ENCODE peak calls at places on chromosomes 7 and 10, in five cellular contexts. One of them, this sample, is unnamed.

GRCh38 chr10:69362471-69362954 is 54.2 kb downstream of the TACR2 start:
- DNase-seq in stimulated activated CD8-positive, alpha-beta memory T cell treated with anti-CD3 and anti-CD28 coated beads, Interleukin-12 subunit alpha, Interleukin-12 subunit beta, amount 100 ng/mL, for 1 hour: no peak
- DNase-seq in fibroblast of mammary gland: peak
- DNase-seq in KBM-7: no peak
- DNase-seq in cardiac fibroblast: peak
- DNase-seq in this sample: no peak

GRCh38 chr7:130490287-130490686 is 1.6 kb upstream of the MEST start:
- DNase-seq in KBM-7: no peak
- DNase-seq in cardiac fibroblast: no peak
- DNase-seq in stimulated activated CD8-positive, alpha-beta memory T cell treated with anti-CD3 and anti-CD28 coated beads, Interleukin-12 subunit alpha, Interleukin-12 subunit beta, amount 100 ng/mL, for 1 hour: no peak
- DNase-seq in fibroblast of mammary gland: no peak
- DNase-seq in this sample: no peak

GRCh38 chr7:88289505-88290129 is 17.1 kb downstream of the STEAP4 start:
- DNase-seq in cardiac fibroblast: no peak
- DNase-seq in KBM-7: no peak
- DNase-seq in stimulated activated CD8-positive, alpha-beta memory T cell treated with anti-CD3 and anti-CD28 coated beads, Interleukin-12 subunit alpha, Interleukin-12 subunit beta, amount 100 ng/mL, for 1 hour: no peak
- DNase-seq in fibroblast of mammary gland: peak
- DNase-seq in this sample: no peak

GRCh38 chr10:129773359-129773990 is 190.6 kb downstream of the EBF3 start:
- DNase-seq in stimulated activated CD8-positive, alpha-beta memory T cell treated with anti-CD3 and anti-CD28 coated beads, Interleukin-12 subunit alpha, Interleukin-12 subunit beta, amount 100 ng/mL, for 1 hour: no peak
- DNase-seq in cardiac fibroblast: no peak
- DNase-seq in KBM-7: no peak
- DNase-seq in fibroblast of mammary gland: no peak
- DNase-seq in this sample: no peak

GRCh38 chr10:49354593-49354992 is 41.3 kb downstream of the DRGX start:
- DNase-seq in cardiac fibroblast: no peak
- DNase-seq in KBM-7: no peak
- DNase-seq in stimulated activated CD8-positive, alpha-beta memory T cell treated with anti-CD3 and anti-CD28 coated beads, Interleukin-12 subunit alpha, Interleukin-12 subunit beta, amount 100 ng/mL, for 1 hour: no peak
- DNase-seq in fibroblast of mammary gland: no peak
- DNase-seq in this sample: no peak

GRCh38 chr10:61195219-61195618 is 251.2 kb upstream of the RHOBTB1 start:
- DNase-seq in KBM-7: no peak
- DNase-seq in fibroblast of mammary gland: no peak
- DNase-seq in stimulated activated CD8-positive, alpha-beta memory T cell treated with anti-CD3 and anti-CD28 coated beads, Interleukin-12 subunit alpha, Interleukin-12 subunit beta, amount 100 ng/mL, for 1 hour: no peak
- DNase-seq in cardiac fibroblast: no peak
- DNase-seq in this sample: no peak

GRCh38 chr10:16967866-16968721 is 150.9 kb upstream of the RSU1 start:
- DNase-seq in cardiac fibroblast: peak
- DNase-seq in fibroblast of mammary gland: peak
- DNase-seq in KBM-7: no peak
- DNase-seq in stimulated activated CD8-positive, alpha-beta memory T cell treated with anti-CD3 and anti-CD28 coated beads, Interleukin-12 subunit alpha, Interleukin-12 subunit beta, amount 100 ng/mL, for 1 hour: no peak
- DNase-seq in this sample: no peak

GRCh38 chr7:73364006-73364728 is 36.2 kb downstream of the FKBP6 start:
- DNase-seq in KBM-7: no peak
- DNase-seq in fibroblast of mammary gland: no peak
- DNase-seq in stimulated activated CD8-positive, alpha-beta memory T cell treated with anti-CD3 and anti-CD28 coated beads, Interleukin-12 subunit alpha, Interleukin-12 subunit beta, amount 100 ng/mL, for 1 hour: no peak
- DNase-seq in cardiac fibroblast: no peak
- DNase-seq in this sample: no peak

GRCh38 chr7:114264029-114264428 is 150.6 kb upstream of the FOXP2 start:
- DNase-seq in stimulated activated CD8-positive, alpha-beta memory T cell treated with anti-CD3 and anti-CD28 coated beads, Interleukin-12 subunit alpha, Interleukin-12 subunit beta, amount 100 ng/mL, for 1 hour: no peak
- DNase-seq in fibroblast of mammary gland: peak
- DNase-seq in cardiac fibroblast: no peak
- DNase-seq in KBM-7: no peak
- DNase-seq in this sample: no peak

GRCh38 chr7:94330474-94331027 is 64.1 kb upstream of the COL1A2 start:
- DNase-seq in fibroblast of mammary gland: no peak
- DNase-seq in cardiac fibroblast: no peak
- DNase-seq in stimulated activated CD8-positive, alpha-beta memory T cell treated with anti-CD3 and anti-CD28 coated beads, Interleukin-12 subunit alpha, Interleukin-12 subunit beta, amount 100 ng/mL, for 1 hour: no peak
- DNase-seq in KBM-7: no peak
- DNase-seq in this sample: no peak

GRCh38 chr10:3850999-3851937 is 66.3 kb upstream of the KLF6 start:
- DNase-seq in KBM-7: peak
- DNase-seq in stimulated activated CD8-positive, alpha-beta memory T cell treated with anti-CD3 and anti-CD28 coated beads, Interleukin-12 subunit alpha, Interleukin-12 subunit beta, amount 100 ng/mL, for 1 hour: no peak
- DNase-seq in cardiac fibroblast: peak
- DNase-seq in fibroblast of mammary gland: peak
- DNase-seq in this sample: no peak

GRCh38 chr10:13894412-13895093 is 307.8 kb downstream of the PRPF18 start:
- DNase-seq in stimulated activated CD8-positive, alpha-beta memory T cell treated with anti-CD3 and anti-CD28 coated beads, Interleukin-12 subunit alpha, Interleukin-12 subunit beta, amount 100 ng/mL, for 1 hour: no peak
- DNase-seq in fibroblast of mammary gland: peak
- DNase-seq in KBM-7: no peak
- DNase-seq in cardiac fibroblast: peak
- DNase-seq in this sample: no peak

GRCh38 chr10:119459681-119460340 is 82.7 kb downstream of the RGS10 start:
- DNase-seq in KBM-7: no peak
- DNase-seq in fibroblast of mammary gland: no peak
- DNase-seq in cardiac fibroblast: no peak
- DNase-seq in stimulated activated CD8-positive, alpha-beta memory T cell treated with anti-CD3 and anti-CD28 coated beads, Interleukin-12 subunit alpha, Interleukin-12 subunit beta, amount 100 ng/mL, for 1 hour: no peak
- DNase-seq in this sample: no peak

GRCh38 chr7:26959290-26959689 is 94.9 kb upstream of the SKAP2 start:
- DNase-seq in fibroblast of mammary gland: peak
- DNase-seq in cardiac fibroblast: no peak
- DNase-seq in KBM-7: no peak
- DNase-seq in stimulated activated CD8-positive, alpha-beta memory T cell treated with anti-CD3 and anti-CD28 coated beads, Interleukin-12 subunit alpha, Interleukin-12 subunit beta, amount 100 ng/mL, for 1 hour: no peak
- DNase-seq in this sample: no peak

GRCh38 chr10:119526606-119527592 is 15.6 kb downstream of the RGS10 start:
- DNase-seq in KBM-7: no peak
- DNase-seq in stimulated activated CD8-positive, alpha-beta memory T cell treated with anti-CD3 and anti-CD28 coated beads, Interleukin-12 subunit alpha, Interleukin-12 subunit beta, amount 100 ng/mL, for 1 hour: no peak
- DNase-seq in cardiac fibroblast: no peak
- DNase-seq in fibroblast of mammary gland: no peak
- DNase-seq in this sample: no peak

GRCh38 chr10:109894516-109894915 is 28.8 kb downstream of the XPNPEP1 start:
- DNase-seq in stimulated activated CD8-positive, alpha-beta memory T cell treated with anti-CD3 and anti-CD28 coated beads, Interleukin-12 subunit alpha, Interleukin-12 subunit beta, amount 100 ng/mL, for 1 hour: no peak
- DNase-seq in KBM-7: peak
- DNase-seq in cardiac fibroblast: peak
- DNase-seq in fibroblast of mammary gland: peak
- DNase-seq in this sample: no peak

GRCh38 chr7:139482662-139483466 is 609 bp downstream of the KLRG2 start:
- DNase-seq in cardiac fibroblast: peak
- DNase-seq in fibroblast of mammary gland: no peak
- DNase-seq in KBM-7: no peak
- DNase-seq in stimulated activated CD8-positive, alpha-beta memory T cell treated with anti-CD3 and anti-CD28 coated beads, Interleukin-12 subunit alpha, Interleukin-12 subunit beta, amount 100 ng/mL, for 1 hour: no peak
- DNase-seq in this sample: no peak

GRCh38 chr7:110573862-110574528 is 516.9 kb upstream of the LRRN3 start:
- DNase-seq in fibroblast of mammary gland: peak
- DNase-seq in KBM-7: no peak
- DNase-seq in cardiac fibroblast: no peak
- DNase-seq in stimulated activated CD8-positive, alpha-beta memory T cell treated with anti-CD3 and anti-CD28 coated beads, Interleukin-12 subunit alpha, Interleukin-12 subunit beta, amount 100 ng/mL, for 1 hour: no peak
- DNase-seq in this sample: no peak

GRCh38 chr10:47413531-47414226 is 29.6 kb upstream of the ZNF488 start:
- DNase-seq in KBM-7: no peak
- DNase-seq in stimulated activated CD8-positive, alpha-beta memory T cell treated with anti-CD3 and anti-CD28 coated beads, Interleukin-12 subunit alpha, Interleukin-12 subunit beta, amount 100 ng/mL, for 1 hour: no peak
- DNase-seq in cardiac fibroblast: no peak
- DNase-seq in fibroblast of mammary gland: no peak
- DNase-seq in this sample: no peak

GRCh38 chr7:13920053-13920697 is 69.3 kb downstream of the ETV1 start:
- DNase-seq in stimulated activated CD8-positive, alpha-beta memory T cell treated with anti-CD3 and anti-CD28 coated beads, Interleukin-12 subunit alpha, Interleukin-12 subunit beta, amount 100 ng/mL, for 1 hour: no peak
- DNase-seq in cardiac fibroblast: peak
- DNase-seq in KBM-7: no peak
- DNase-seq in fibroblast of mammary gland: peak
- DNase-seq in this sample: no peak